ENCODE peak calls at places on chromosomes 11 and 22, in eight cellular contexts. F, P, D, G, Y, J, W and O are unnamed samples.
A peak's percentile ranks its signal among the peaks of the same experiment; 100 is the strongest.

GRCh38 chr11:72239296-72239848 is 4.6 kb downstream of the PHOX2A start:
- DNase-seq in Y (peak; percentile 70), W (no peak), P (no peak), D (no peak), F (no peak), G (peak; percentile 33), J (no peak), O (no peak)

GRCh38 chr22:38401336-38402084 is 53.5 kb downstream of the KCNJ4 start:
- DNase-seq in D (no peak), W (no peak), J (no peak), F (no peak), Y (no peak), G (no peak), P (no peak), O (no peak)

GRCh38 chr11:92457250-92457649 is 232.6 kb downstream of the FAT3 start:
- DNase-seq in P (no peak), G (no peak), F (no peak), J (no peak), W (no peak), D (no peak), Y (peak; percentile 60), O (no peak)

GRCh38 chr11:112249871-112250590 is 10.6 kb downstream of the PLET1 start:
- DNase-seq in J (no peak), G (no peak), P (peak; percentile 39), W (no peak), D (no peak), Y (peak; percentile 68), F (no peak), O (no peak)

GRCh38 chr22:26672060-26672471 is 14.7 kb downstream of the MIAT start:
- DNase-seq in W (no peak), G (no peak), Y (no peak), F (no peak), J (no peak), P (no peak), D (no peak), O (no peak)

GRCh38 chr11:120792306-120792705 is 231.6 kb upstream of the TBCEL start:
- DNase-seq in W (no peak), Y (no peak), D (no peak), J (no peak), G (no peak), P (no peak), F (no peak), O (no peak)

GRCh38 chr22:43345761-43346261 is 2.6 kb upstream of the SCUBE1 start:
- DNase-seq in D (no peak), Y (no peak), J (peak; percentile 96), P (no peak), W (no peak), F (no peak), G (no peak), O (no peak)

GRCh38 chr11:35087648-35088047 is 51.3 kb upstream of the CD44 start:
- DNase-seq in W (no peak), J (peak; percentile 90), G (no peak), F (no peak), D (no peak), Y (peak; percentile 55), P (peak; percentile 33), O (no peak)

GRCh38 chr11:2846056-2846455 is 39.5 kb downstream of the CDKN1C start:
- DNase-seq in D (no peak), F (no peak), W (no peak), Y (peak; percentile 68), P (no peak), G (no peak), J (no peak), O (no peak)